ENCODE peak calls at places on chromosomes 2 and 18, in four cellular contexts. I, T, Y and V are unnamed samples.
A peak's percentile ranks its signal among the peaks of the same experiment; 100 is the strongest.

GRCh38 chr2:102235042-102235473 is 48.2 kb downstream of the IL1RL2 start:
- DNase-seq in I (no peak), T (peak; percentile 44), Y (no peak), V (no peak)

GRCh38 chr2:149094217-149095015 is 55.9 kb downstream of the LYPD6B start:
- DNase-seq in I (no peak), T (no peak), Y (no peak), V (no peak)

GRCh38 chr2:241225983-241226382 is 37.5 kb downstream of the ANO7 start:
- DNase-seq in I (no peak), T (no peak), Y (no peak), V (no peak)

GRCh38 chr18:25055076-25055475 is 296.9 kb downstream of the ZNF521 start:
- DNase-seq in I (no peak), T (no peak), Y (no peak), V (no peak)

GRCh38 chr2:108279468-108279867 is 9.2 kb upstream of the SULT1C2 start:
- DNase-seq in I (no peak), T (no peak), Y (no peak), V (no peak)

GRCh38 chr2:108182489-108182888 is 57.3 kb upstream of the SULT1C3 start:
- DNase-seq in I (peak; percentile 10), T (peak; percentile 60), Y (no peak), V (no peak)

GRCh38 chr2:148521181-148521580 is 123.4 kb upstream of the EPC2 start:
- DNase-seq in I (no peak), T (no peak), Y (no peak), V (no peak)

GRCh38 chr2:178506101-178506500 is 25.8 kb downstream of the PLEKHA3 start:
- DNase-seq in I (no peak), T (no peak), Y (no peak), V (no peak)

GRCh38 chr2:168573128-168573903 is 117.2 kb downstream of the CERS6 start:
- DNase-seq in I (no peak), T (no peak), Y (no peak), V (no peak)

GRCh38 chr18:75341267-75341666 is 86.2 kb downstream of the SMIM21 start:
- DNase-seq in I (no peak), T (no peak), Y (no peak), V (no peak)

GRCh38 chr2:181656450-181657261 is at the start of gene CERKL:
- DNase-seq in I (peak; percentile 38), T (peak; percentile 69), Y (peak; percentile 9), V (no peak)

GRCh38 chr18:36389811-36390581 is 92.5 kb downstream of the FHOD3 start:
- DNase-seq in I (no peak), T (no peak), Y (no peak), V (no peak)

GRCh38 chr2:72527424-72527823 is 298.4 kb downstream of the EXOC6B start:
- DNase-seq in I (no peak), T (no peak), Y (no peak), V (no peak)

GRCh38 chr2:70417011-70417410 is 115.1 kb upstream of the FAM136A start:
- DNase-seq in I (no peak), T (no peak), Y (no peak), V (no peak)

GRCh38 chr18:53698907-53699306 is 525.6 kb downstream of the MBD2 start:
- DNase-seq in I (peak; percentile 36), T (peak; percentile 11), Y (no peak), V (no peak)

GRCh38 chr2:118371500-118371899 is 283.2 kb downstream of the INSIG2 start:
- DNase-seq in I (no peak), T (peak; percentile 44), Y (no peak), V (no peak)

GRCh38 chr2:96815326-96816126 is 542 bp upstream of the CNNM3 start:
- DNase-seq in I (peak; percentile 26), T (peak; percentile 38), Y (no peak), V (no peak)

GRCh38 chr18:48767090-48767670 is 183.6 kb downstream of the SMAD7 start:
- DNase-seq in I (no peak), T (no peak), Y (no peak), V (no peak)

GRCh38 chr2:168515502-168515901 is 59.4 kb downstream of the CERS6 start:
- DNase-seq in I (no peak), T (no peak), Y (no peak), V (no peak)

GRCh38 chr2:112881217-112882000 is 29.6 kb upstream of the IL37 start:
- DNase-seq in I (no peak), T (no peak), Y (no peak), V (no peak)

GRCh38 chr2:235908826-235909225 is 259.4 kb downstream of the GBX2 start:
- DNase-seq in I (no peak), T (no peak), Y (no peak), V (no peak)

GRCh38 chr2:164667566-164667965 is 46.3 kb upstream of the GRB14 start:
- DNase-seq in I (no peak), T (no peak), Y (no peak), V (no peak)

GRCh38 chr2:239109041-239109915 is 261.4 kb downstream of the TWIST2 start:
- DNase-seq in I (peak; percentile 25), T (peak; percentile 31), Y (no peak), V (no peak)

GRCh38 chr2:10048501-10049171 is 5.3 kb downstream of the KLF11 start:
- DNase-seq in I (no peak), T (peak; percentile 56), Y (no peak), V (no peak)

GRCh38 chr2:24785704-24786321 is 7.4 kb downstream of the PTRHD1 start:
- DNase-seq in I (no peak), T (no peak), Y (no peak), V (no peak)

GRCh38 chr18:67644226-67644625 is 127.7 kb upstream of the DSEL start:
- DNase-seq in I (no peak), T (no peak), Y (no peak), V (no peak)

DNA sequence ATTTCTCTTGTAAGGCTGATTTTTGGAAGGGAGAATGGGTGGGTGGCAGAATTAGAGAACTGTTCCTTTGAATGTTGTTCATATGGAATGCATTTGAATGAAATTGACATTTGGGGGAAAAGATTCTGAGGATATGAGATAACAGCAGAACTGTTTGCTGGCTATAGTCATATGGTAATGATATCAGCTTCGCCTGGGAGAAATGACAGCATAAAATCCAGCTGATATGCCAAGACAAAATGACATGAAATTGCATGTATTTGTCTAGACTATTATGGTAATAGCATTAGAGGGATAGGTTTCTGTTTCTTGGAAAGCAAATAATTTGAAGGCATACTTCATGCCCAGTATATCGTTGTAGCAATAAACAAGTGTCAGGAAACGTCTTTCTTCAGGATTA is 150.8 kb upstream of the SPATS2L start:
- DNase-seq in I (no peak), T (no peak), Y (no peak), V (no peak)
- H3K4me3 ChIP-seq in I (no peak overlapping the region), T (no peak overlapping the region), Y (no peak overlapping the region), V (no peak overlapping the region)

GRCh38 chr18:9643549-9643948 is 29.2 kb upstream of the PPP4R1 start:
- DNase-seq in I (no peak), T (peak; percentile 92), Y (no peak), V (no peak)
- H3K4me1 ChIP-seq in I (no peaks in the 10 kb centered on the region), T (peaks cover 50% of the 10 kb centered on the region), Y (no peaks in the 10 kb centered on the region), V (no peaks in the 10 kb centered on the region)

GRCh38 chr2:129113776-129114175 is 795.1 kb upstream of the HS6ST1 start:
- DNase-seq in I (no peak), T (no peak), Y (no peak), V (no peak)
- H3K4me3 ChIP-seq in I (no peak overlapping the region), T (no peak overlapping the region), Y (no peak overlapping the region), V (no peak overlapping the region)

DNA sequence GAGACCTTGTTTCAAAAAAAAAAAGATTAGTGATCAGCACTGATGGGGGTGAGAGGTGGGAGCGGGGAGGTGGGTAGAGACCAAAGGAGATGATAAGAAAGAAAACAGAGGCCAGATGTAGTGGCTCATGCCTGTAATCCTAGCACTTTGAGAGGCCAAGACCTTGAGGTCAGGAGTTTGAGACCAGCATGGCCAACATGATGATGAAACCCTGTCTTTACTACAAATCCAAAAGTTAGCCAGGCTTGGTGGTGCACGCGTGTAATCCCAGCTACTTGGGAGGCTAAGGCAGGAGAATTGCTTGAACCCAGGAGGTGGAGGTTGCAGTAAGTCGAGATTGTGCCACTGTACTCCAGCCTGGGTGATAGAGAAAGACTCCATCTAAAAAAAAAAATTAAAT is 9.5 kb upstream of the SLC35F6 start:
- DNase-seq in I (no peak), T (no peak), Y (no peak), V (no peak)
- H3K4me1 ChIP-seq in I (no peaks in the 10 kb centered on the region), T (peaks cover 83% of the 10 kb centered on the region), Y (no peaks in the 10 kb centered on the region), V (no peaks in the 10 kb centered on the region)

DNA sequence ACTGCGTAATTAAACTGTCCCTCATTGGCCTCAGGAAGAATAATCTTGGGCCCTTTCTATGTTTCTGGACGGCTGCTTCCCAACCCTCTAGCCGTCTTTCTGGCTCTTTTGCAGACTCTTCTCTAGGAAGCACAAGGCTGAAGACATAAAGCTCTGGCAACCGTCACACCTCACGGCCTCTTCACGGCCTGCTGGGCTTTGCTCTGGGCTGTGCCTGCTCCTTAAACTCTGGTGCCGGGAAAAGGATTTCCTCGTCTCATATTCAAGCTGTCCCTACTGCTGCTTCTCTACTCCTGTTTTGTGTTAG is 36.0 kb upstream of the WIPF1 start:
- DNase-seq in I (no peak), T (no peak), Y (no peak), V (no peak)
- H3K4me3 ChIP-seq in I (peak overlapping the region; percentile 41), T (no peak overlapping the region), Y (peak overlapping the region; percentile 78), V (peak overlapping the region; percentile 95)

GRCh38 chr2:18001671-18002070 is 123.2 kb downstream of the KCNS3 start:
- DNase-seq in I (no peak), T (peak; percentile 6), Y (no peak), V (no peak)
- H3K4me1 ChIP-seq in I (no peaks in the 10 kb centered on the region), T (no peaks in the 10 kb centered on the region), Y (no peaks in the 10 kb centered on the region), V (no peaks in the 10 kb centered on the region)